ENCODE peak calls at places on chromosomes 6 and 20, in four cellular contexts. Q, S, E and T are unnamed samples.

GRCh38 chr6:163971841-163972838 is 557.6 kb downstream of the QKI start:
- DNase-seq in Q (no peak), S (no peak), E (no peak), T (no peak)

GRCh38 chr20:33263784-33264183 is 19.2 kb upstream of the BPIFB1 start:
- DNase-seq in S (no peak), E (no peak), Q (no peak), T (no peak)

GRCh38 chr6:165852676-165853075 is 189.6 kb upstream of the PDE10A start:
- DNase-seq in Q (no peak), S (no peak), E (no peak), T (no peak)

GRCh38 chr6:158624684-158625682 is 19.6 kb downstream of the DYNLT1 start:
- DNase-seq in S (no peak), Q (no peak), E (peak), T (no peak)

GRCh38 chr20:41181567-41181966 is 44.2 kb downstream of the PLCG1 start:
- DNase-seq in E (peak), S (no peak), Q (no peak), T (no peak)

GRCh38 chr6:25312034-25312620 is 33.0 kb downstream of the CARMIL1 start:
- DNase-seq in S (no peak), E (no peak), Q (no peak), T (peak)

GRCh38 chr6:1545654-1546053 is 64.1 kb upstream of the FOXC1 start:
- DNase-seq in S (no peak), Q (no peak), E (no peak), T (no peak)

GRCh38 chr6:42572523-42572922 is 8.7 kb downstream of the UBR2 start:
- DNase-seq in Q (no peak), E (no peak), S (no peak), T (no peak)

GRCh38 chr6:89311853-89312531 is 3.1 kb downstream of the GABRR2 start:
- DNase-seq in Q (peak), S (peak), E (peak), T (peak)